ENCODE peak calls at places on chromosomes 1 and 21, in ten cellular contexts. O is tibial nerve; H is pancreas; B is cardiac muscle cell; W is HCT116; S is uterus; A is Peyer's patch; F is prostate gland; U is tibial artery; N is naive thymus-derived CD4-positive, alpha-beta T cell. C is an unnamed sample. For H3K9me3 and H3K4me1, the result is how much of the 10 kb centered on the place peaks cover.

GRCh38 chr1:44084998-44085675 is 33.5 kb upstream of the KLF17 start:
- DNase-seq in O (no peak), H (no peak), B (no peak), W (peak), S (no peak), A (no peak), F (no peak), U (no peak), N (no peak), C (no peak)

GRCh38 chr1:92411511-92411910 is 75.2 kb downstream of the GFI1 start:
- DNase-seq in O (no peak), H (no peak), B (no peak), W (no peak), S (no peak), A (no peak), F (no peak), U (no peak), N (no peak), C (no peak)

GRCh38 chr1:231931846-231932454 is 305.4 kb downstream of the DISC1 start:
- DNase-seq in O (no peak), H (no peak), B (no peak), W (peak), S (no peak), A (peak), F (no peak), U (no peak), N (peak), C (no peak)

GRCh38 chr1:179493323-179493722 is 82.4 kb downstream of the NPHS2 start:
- DNase-seq in O (no peak), H (no peak), B (no peak), W (no peak), S (no peak), A (no peak), F (no peak), U (no peak), N (no peak), C (no peak)

GRCh38 chr1:54565113-54565501 is 17.1 kb downstream of the ACOT11 start:
- DNase-seq in O (no peak), H (no peak), B (no peak), W (no peak), S (no peak), A (peak), F (no peak), U (no peak), N (no peak), C (no peak)

GRCh38 chr1:91611498-91611917 is 110.9 kb downstream of the CDC7 start:
- DNase-seq in O (no peak), H (no peak), B (peak), W (no peak), S (no peak), A (no peak), F (no peak), U (no peak), N (no peak), C (no peak)

GRCh38 chr1:197268012-197268411 is at the start of gene CRB1:
- DNase-seq in O (no peak), H (no peak), B (peak), W (no peak), S (no peak), A (no peak), F (no peak), U (no peak), N (no peak), C (no peak)

GRCh38 chr1:11470912-11471311 is 8.0 kb upstream of the DISP3 start:
- DNase-seq in O (no peak), H (no peak), B (no peak), W (no peak), S (no peak), A (no peak), F (no peak), U (no peak), N (no peak), C (no peak)

GRCh38 chr1:228035844-228036243 is 29.0 kb downstream of the WNT3A start:
- DNase-seq in O (no peak), H (no peak), B (no peak), W (no peak), S (no peak), A (peak), F (no peak), U (no peak), N (no peak), C (no peak)

GRCh38 chr1:20555758-20556120 is 3.4 kb downstream of the FAM43B start:
- DNase-seq in O (no peak), H (no peak), B (no peak), W (no peak), S (no peak), A (no peak), F (no peak), U (no peak), N (no peak), C (no peak)

GRCh38 chr1:31765041-31765467 is 914 bp upstream of the ADGRB2 start:
- DNase-seq in O (no peak), H (no peak), B (peak), W (no peak), S (no peak), A (no peak), F (no peak), U (no peak), N (no peak), C (no peak)

GRCh38 chr21:33246506-33246905 is 16.8 kb downstream of the IFNAR2 start:
- DNase-seq in O (no peak), H (no peak), B (no peak), W (no peak), S (no peak), A (no peak), F (no peak), U (no peak), N (no peak), C (no peak)

GRCh38 chr1:25567710-25568089 is 24.3 kb downstream of the LDLRAP1 start:
- DNase-seq in O (no peak), H (no peak), B (no peak), W (no peak), S (no peak), A (no peak), F (no peak), U (no peak), N (no peak), C (no peak)

GRCh38 chr1:228314658-228315483 is 91.8 kb downstream of the TRIM11 start:
- DNase-seq in O (peak), H (no peak), B (no peak), W (no peak), S (no peak), A (peak), F (no peak), U (no peak), N (no peak), C (no peak)

GRCh38 chr1:228366851-228367741 is 39.5 kb downstream of the TRIM11 start:
- DNase-seq in O (no peak), H (no peak), B (no peak), W (no peak), S (peak), A (no peak), F (no peak), U (peak), N (no peak), C (no peak)

GRCh38 chr1:67479146-67479891 is 49.1 kb upstream of the SERBP1 start:
- DNase-seq in O (no peak), H (peak), B (no peak), W (no peak), S (peak), A (no peak), F (peak), U (peak), N (no peak), C (no peak)

GRCh38 chr1:60848583-60849188 is 233.7 kb upstream of the NFIA start:
- DNase-seq in O (no peak), H (no peak), B (peak), W (peak), S (no peak), A (no peak), F (no peak), U (no peak), N (no peak), C (no peak)

GRCh38 chr1:53381790-53382401 is 54.0 kb upstream of the LRP8 start:
- DNase-seq in O (no peak), H (no peak), B (no peak), W (peak), S (no peak), A (peak), F (no peak), U (no peak), N (no peak), C (no peak)

GRCh38 chr1:159829822-159830455 is 3.3 kb downstream of the SLAMF8 start:
- DNase-seq in O (no peak), H (no peak), B (no peak), W (no peak), S (no peak), A (no peak), F (no peak), U (peak), N (no peak), C (no peak)

GRCh38 chr21:33089439-33089838 is 19.5 kb downstream of the OLIG1 start:
- DNase-seq in O (no peak), H (no peak), B (no peak), W (no peak), S (no peak), A (no peak), F (no peak), U (peak), N (no peak), C (no peak)

GRCh38 chr1:209802117-209802779 is 3.7 kb downstream of the IRF6 start:
- DNase-seq in O (no peak), H (peak), B (no peak), W (no peak), S (no peak), A (no peak), F (peak), U (peak), N (no peak), C (no peak)

GRCh38 chr1:230028602-230029223 is 38.3 kb upstream of the GALNT2 start:
- DNase-seq in O (no peak), H (no peak), B (no peak), W (no peak), S (no peak), A (no peak), F (no peak), U (no peak), N (no peak), C (no peak)

GRCh38 chr1:201941420-201942128 is 4.8 kb downstream of the LMOD1 start:
- DNase-seq in O (no peak), H (no peak), B (peak), W (no peak), S (peak), A (no peak), F (no peak), U (no peak), N (no peak), C (peak)

GRCh38 chr1:232627645-232628334 is 2.1 kb downstream of the SIPA1L2 start:
- DNase-seq in O (no peak), H (no peak), B (peak), W (no peak), S (no peak), A (peak), F (peak), U (no peak), N (peak), C (peak)

GRCh38 chr1:54052470-54052933 is 502 bp downstream of the TMEM59 start:
- DNase-seq in O (no peak), H (no peak), B (peak), W (no peak), S (peak), A (peak), F (peak), U (peak), N (no peak), C (peak)

GRCh38 chr1:224683981-224684380 is 67.9 kb downstream of the CNIH3 start:
- DNase-seq in O (no peak), H (no peak), B (no peak), W (no peak), S (no peak), A (no peak), F (no peak), U (no peak), N (no peak), C (no peak)

GRCh38 chr1:14113841-14114567 is 414.0 kb downstream of the PRDM2 start:
- DNase-seq in O (no peak), H (peak), B (peak), W (no peak), S (no peak), A (peak), F (peak), U (peak), N (no peak), C (peak)

GRCh38 chr1:237794071-237794470 is 96.7 kb downstream of the ZP4 start:
- DNase-seq in O (no peak), H (no peak), B (no peak), W (no peak), S (no peak), A (no peak), F (no peak), U (no peak), N (no peak), C (no peak)

GRCh38 chr1:1071486-1072298 is 2.4 kb downstream of the RNF223 start:
- DNase-seq in O (no peak), H (no peak), B (no peak), W (no peak), S (no peak), A (no peak), F (no peak), U (no peak), N (no peak), C (no peak)

GRCh38 chr1:55636691-55637090 is 421.5 kb upstream of the USP24 start:
- DNase-seq in O (no peak), H (no peak), B (no peak), W (no peak), S (no peak), A (no peak), F (no peak), U (no peak), N (no peak), C (no peak)

GRCh38 chr1:217568200-217568599 is 62.7 kb downstream of the GPATCH2 start:
- DNase-seq in O (no peak), H (no peak), B (no peak), W (no peak), S (no peak), A (no peak), F (no peak), U (no peak), N (no peak), C (no peak)

GRCh38 chr1:184974086-184974836 is at the start of gene NIBAN1:
- DNase-seq in O (peak), H (peak), B (peak), W (peak), S (peak), A (peak), F (peak), U (peak), N (peak), C (peak)

GRCh38 chr1:230167419-230167852 is 100.4 kb downstream of the GALNT2 start:
- DNase-seq in O (no peak), H (no peak), B (peak), W (peak), S (peak), A (peak), F (no peak), U (no peak), N (peak), C (peak)

GRCh38 chr1:153387785-153388184 is 3.1 kb downstream of the S100A8 start:
- DNase-seq in O (no peak), H (no peak), B (no peak), W (no peak), S (no peak), A (no peak), F (no peak), U (no peak), N (no peak), C (no peak)
- H3K4me3 ChIP-seq in O (no peak), H (no peak), B (no peak), W (no peak), S (no peak), A (no peak), F (no peak), U (no peak), N (no peak), C (no peak)

GRCh38 chr1:2853711-2854110 is 52.2 kb upstream of the TTC34 start:
- DNase-seq in O (no peak), H (no peak), B (no peak), W (no peak), S (no peak), A (no peak), F (no peak), U (no peak), N (no peak), C (no peak)
- H3K9me3 ChIP-seq in O (under half), H (under half), B (under half), W (under half), S (under half), A (under half), F (under half), U (under half), N (under half), C (under half)

DNA sequence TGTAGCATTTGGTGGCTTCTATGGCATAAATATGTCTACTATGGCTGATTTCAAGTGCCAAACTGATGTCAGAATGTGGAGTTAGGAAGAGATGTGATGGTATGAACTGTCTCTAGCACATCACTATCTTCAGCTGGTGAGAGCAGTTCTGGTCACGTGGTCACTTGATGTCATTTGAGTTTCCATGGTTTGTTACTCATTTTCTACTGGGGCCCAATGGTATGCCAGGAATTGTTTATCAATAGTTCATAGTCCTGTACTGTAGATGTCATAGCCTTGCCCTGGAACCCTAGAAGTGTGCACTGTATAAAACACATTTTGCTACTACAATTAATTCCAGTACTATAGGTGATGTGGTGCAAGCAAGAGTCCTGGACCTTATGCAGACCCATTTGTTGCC is 153.7 kb downstream of the PDE4B start:
- DNase-seq in O (no peak), H (no peak), B (no peak), W (no peak), S (no peak), A (no peak), F (no peak), U (no peak), N (no peak), C (no peak)
- H3K4me1 ChIP-seq in O (under half), H (under half), B (under half), W (under half), S (under half), A (under half), F (under half), U (under half), N (under half), C (under half)

GRCh38 chr1:178371999-178372398 is 124.8 kb downstream of the CLEC20A start:
- DNase-seq in O (no peak), H (no peak), B (peak), W (no peak), S (no peak), A (no peak), F (no peak), U (no peak), N (no peak), C (no peak)
- H3K4me3 ChIP-seq in O (no peak), H (peak), B (peak), W (no peak), S (no peak), A (no peak), F (no peak), U (no peak), N (no peak), C (no peak)

DNA sequence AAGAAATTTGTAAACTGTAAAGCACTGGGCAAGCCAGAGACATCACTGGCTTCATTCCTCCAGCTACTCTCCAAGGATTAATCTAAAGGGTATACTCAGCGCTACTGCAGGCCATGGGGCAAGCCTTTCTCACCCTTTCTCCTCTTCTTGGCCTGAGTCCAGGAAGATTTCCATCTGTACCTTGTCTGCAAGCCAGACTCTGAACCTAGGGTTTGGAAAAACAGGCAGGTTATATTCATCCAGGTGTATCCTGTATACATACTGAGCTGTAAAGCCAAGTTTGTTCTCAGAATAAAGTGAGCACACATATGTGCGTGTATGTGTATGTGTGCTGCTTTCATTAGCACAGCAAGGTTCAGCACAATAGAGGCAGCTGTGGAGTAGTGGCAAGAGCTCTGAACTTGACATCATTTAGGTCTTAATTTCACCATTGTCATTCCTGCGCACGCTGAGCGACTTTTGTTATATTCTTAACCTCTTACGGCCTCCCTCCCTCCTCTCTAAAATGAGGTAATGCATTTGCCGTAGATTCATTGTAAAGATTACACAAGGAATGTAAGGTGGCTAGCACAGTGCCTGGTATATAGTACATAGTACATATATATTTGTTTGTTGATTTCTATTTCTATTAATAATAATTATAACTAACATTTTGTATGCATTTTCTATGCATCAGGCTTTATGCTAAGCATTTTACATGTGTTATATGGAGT is 128.2 kb upstream of the JUN start:
- DNase-seq in O (no peak), H (no peak), B (no peak), W (no peak), S (no peak), A (no peak), F (no peak), U (no peak), N (no peak), C (peak)
- H3K9me3 ChIP-seq in O (under half), H (under half), B (under half), W (under half), S (under half), A (under half), F (under half), U (under half), N (under half), C (under half)

GRCh38 chr1:26972821-26973220 is 12.6 kb upstream of the KDF1 start:
- DNase-seq in O (no peak), H (no peak), B (no peak), W (no peak), S (no peak), A (no peak), F (no peak), U (no peak), N (no peak), C (no peak)
- H3K4me1 ChIP-seq in O (under half), H (under half), B (under half), W (under half), S (under half), A (under half), F (under half), U (under half), N (under half), C (under half)

DNA sequence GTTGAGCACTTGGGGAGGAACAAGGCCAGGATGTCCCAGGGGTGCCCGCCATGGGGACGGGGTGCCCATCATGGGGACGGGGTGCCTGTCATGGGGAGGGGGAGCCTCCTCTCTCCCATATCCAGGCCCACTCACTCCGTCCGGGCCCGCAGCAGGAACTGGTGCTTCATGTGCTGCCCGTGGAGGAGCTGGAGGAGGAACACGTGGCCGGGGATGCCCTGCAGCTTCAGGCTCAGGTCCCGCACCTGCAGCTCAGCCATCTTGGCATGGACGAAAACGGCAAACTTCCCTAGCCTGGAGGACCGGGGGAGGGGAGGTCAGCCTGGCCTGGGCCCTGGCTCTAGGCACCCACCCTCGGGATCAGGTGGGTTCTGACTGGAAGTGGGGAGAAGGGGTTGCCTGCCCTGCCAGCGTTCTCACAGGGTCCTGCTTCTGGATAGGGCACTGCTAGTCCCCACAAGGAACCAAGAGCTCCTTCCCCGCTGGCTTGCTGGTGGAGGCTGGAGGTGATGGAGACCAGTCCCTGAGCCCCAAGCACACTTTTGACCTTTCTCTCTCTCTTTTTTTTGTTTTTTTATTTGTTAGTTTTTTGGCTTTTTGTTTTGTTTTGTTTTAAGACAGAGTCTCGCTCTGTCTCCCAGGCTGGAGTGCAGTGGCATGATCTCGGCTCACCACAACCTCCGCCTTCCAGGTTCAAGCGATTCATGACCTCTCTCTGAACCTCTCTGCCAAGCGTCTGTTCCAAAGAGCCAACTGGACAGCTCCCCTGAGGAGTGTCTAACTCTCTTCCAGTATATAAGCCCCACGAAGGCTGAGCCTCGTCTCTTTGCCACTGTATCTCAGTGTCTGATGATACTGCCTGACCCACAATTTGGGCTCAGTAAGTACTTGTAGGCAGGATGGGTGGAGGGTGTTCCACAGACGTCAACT is 9.9 kb downstream of the ARHGEF19 start:
- DNase-seq in O (no peak), H (no peak), B (peak), W (no peak), S (no peak), A (no peak), F (no peak), U (no peak), N (no peak), C (no peak)
- H3K4me3 ChIP-seq in O (no peak), H (no peak), B (no peak), W (no peak), S (no peak), A (no peak), F (no peak), U (no peak), N (no peak), C (no peak)